ENCODE peak calls at places on chromosomes 6 and 20, in six cellular contexts. R is thoracic aorta, Q is MM.1S, E is mammary epithelial cell, Y is Peyer's patch, M is DND-41. T is an unnamed sample.

GRCh38 chr6:135182993-135183531 is 2.0 kb downstream of the MYB start:
- DNase-seq in M (peak; percentile 69), Y (peak; percentile 71), R (no peak), E (peak; percentile 29), Q (peak; percentile 95), T (peak; percentile 80)

GRCh38 chr20:63896136-63896890 is 1.4 kb downstream of the DNAJC5 start:
- DNase-seq in E (peak; percentile 43), R (no peak), Q (peak; percentile 64), Y (peak; percentile 65), M (peak; percentile 28), T (peak; percentile 79)

GRCh38 chr6:166221040-166221439 is 53.4 kb upstream of the TBXT start:
- DNase-seq in Q (no peak), R (no peak), E (no peak), M (peak; percentile 90), Y (no peak), T (no peak)

GRCh38 chr6:132683543-132683942 is 24.6 kb upstream of the TAAR1 start:
- DNase-seq in R (no peak), M (no peak), E (peak; percentile 88), Q (no peak), Y (no peak), T (no peak)

GRCh38 chr6:167555836-167556235 is 230.9 kb downstream of the TTLL2 start:
- DNase-seq in Y (no peak), R (no peak), E (no peak), M (no peak), Q (no peak), T (no peak)

GRCh38 chr20:25296094-25297093 is 48.5 kb downstream of the PYGB start:
- DNase-seq in M (peak; percentile 60), E (no peak), R (no peak), Q (peak; percentile 75), Y (no peak), T (peak; percentile 68)

GRCh38 chr6:53382421-53382820 is 33.7 kb upstream of the ELOVL5 start:
- DNase-seq in E (no peak), R (no peak), M (no peak), Q (no peak), Y (no peak), T (no peak)

GRCh38 chr6:25963426-25964123 is 973 bp downstream of the TRIM38 start:
- DNase-seq in M (no peak), Q (no peak), R (no peak), Y (no peak), E (peak; percentile 64), T (no peak)

GRCh38 chr6:111842891-111843290 is 30.4 kb downstream of the FYN start:
- DNase-seq in Y (no peak), M (no peak), E (no peak), R (no peak), Q (peak; percentile 82), T (no peak)

GRCh38 chr6:1191141-1191630 is 120.7 kb upstream of the FOXQ1 start:
- DNase-seq in R (no peak), Q (no peak), E (no peak), M (no peak), Y (no peak), T (no peak)

GRCh38 chr6:51992834-51993233 is 94.6 kb downstream of the PKHD1 start:
- DNase-seq in Y (no peak), Q (no peak), M (no peak), E (no peak), R (no peak), T (no peak)

GRCh38 chr6:25454141-25454540 is 175.0 kb downstream of the CARMIL1 start:
- DNase-seq in R (no peak), M (no peak), Q (no peak), E (no peak), Y (no peak), T (no peak)

GRCh38 chr20:7650481-7650880 is 289.8 kb downstream of the HAO1 start:
- DNase-seq in Y (no peak), Q (no peak), E (peak; percentile 8), R (no peak), M (no peak), T (no peak)

GRCh38 chr6:155313602-155314091 is 637 bp downstream of the TFB1M start:
- DNase-seq in Y (peak; percentile 36), M (peak; percentile 37), E (peak; percentile 30), R (no peak), Q (peak; percentile 11), T (no peak)

GRCh38 chr6:43129434-43130194 is 41.5 kb upstream of the SRF start:
- DNase-seq in Y (no peak), Q (no peak), M (peak; percentile 21), R (no peak), E (peak; percentile 46), T (peak; percentile 57)

GRCh38 chr20:35115606-35116005 is 23.0 kb upstream of the TRPC4AP start:
- DNase-seq in Y (no peak), M (no peak), Q (no peak), R (no peak), E (no peak), T (no peak)

GRCh38 chr6:158232445-158233213 is 64.5 kb downstream of the GTF2H5 start:
- DNase-seq in R (no peak), E (peak; percentile 70), Q (peak; percentile 19), Y (peak; percentile 54), M (peak; percentile 60), T (peak; percentile 67)

GRCh38 chr6:16249971-16250370 is 11.6 kb downstream of the GMPR start:
- DNase-seq in Q (no peak), R (no peak), E (peak; percentile 65), M (no peak), Y (no peak), T (no peak)

GRCh38 chr6:16594849-16595248 is 166.4 kb downstream of the ATXN1 start:
- DNase-seq in Y (no peak), R (no peak), M (no peak), Q (no peak), E (no peak), T (no peak)

GRCh38 chr20:36480456-36481048 is 60.8 kb upstream of the MYL9 start:
- DNase-seq in Q (no peak), E (no peak), Y (no peak), R (no peak), M (no peak), T (no peak)

GRCh38 chr20:62525014-62525413 is 49.2 kb upstream of the GATA5 start:
- DNase-seq in M (no peak), E (no peak), Y (no peak), R (no peak), Q (no peak), T (no peak)

GRCh38 chr20:57335392-57335791 is 5.8 kb downstream of the SPO11 start:
- DNase-seq in Y (no peak), M (no peak), R (no peak), Q (no peak), E (peak; percentile 10), T (no peak)

GRCh38 chr6:20846602-20847028 is 312.4 kb downstream of the CDKAL1 start:
- DNase-seq in M (no peak), E (no peak), Y (no peak), R (no peak), Q (no peak), T (no peak)

GRCh38 chr20:14313621-14314020 is 23.8 kb downstream of the FLRT3 start:
- DNase-seq in M (no peak), E (no peak), R (no peak), Y (no peak), Q (no peak), T (no peak)

GRCh38 chr20:10982692-10983091 is 308.9 kb upstream of the JAG1 start:
- DNase-seq in E (peak; percentile 79), R (peak; percentile 45), M (no peak), Y (no peak), Q (no peak), T (no peak)

GRCh38 chr6:157561929-157562810 is 181.2 kb downstream of the ZDHHC14 start:
- DNase-seq in Y (peak; percentile 76), R (no peak), Q (peak; percentile 39), M (no peak), E (no peak), T (peak; percentile 66)

GRCh38 chr6:158287047-158287446 is 25.2 kb upstream of the TULP4 start:
- DNase-seq in Q (no peak), Y (no peak), M (no peak), E (no peak), R (no peak), T (no peak)

GRCh38 chr6:1760876-1761275 is 151.2 kb downstream of the FOXC1 start:
- DNase-seq in M (no peak), Q (no peak), E (no peak), Y (no peak), R (no peak), T (no peak)

GRCh38 chr6:131629656-131630055 is 1.6 kb upstream of the MED23 start:
- DNase-seq in Y (no peak), E (peak; percentile 20), M (no peak), Q (no peak), R (no peak), T (no peak)

GRCh38 chr20:20731945-20732296 is 19.5 kb upstream of the RALGAPA2 start:
- DNase-seq in Q (no peak), R (no peak), Y (no peak), M (no peak), E (peak; percentile 70), T (no peak)

GRCh38 chr6:32386040-32386439 is 14.3 kb upstream of the TSBP1 start:
- DNase-seq in M (no peak), E (no peak), Q (no peak), R (no peak), Y (no peak), T (no peak)

GRCh38 chr20:36493013-36493800 is 48.1 kb upstream of the MYL9 start:
- DNase-seq in M (no peak), E (no peak), Q (no peak), Y (no peak), R (no peak), T (no peak)

GRCh38 chr6:169186496-169187169 is 67.0 kb downstream of the THBS2 start:
- DNase-seq in E (no peak), M (no peak), Q (no peak), R (no peak), Y (no peak), T (no peak)

GRCh38 chr6:72619883-72620696 is 1.8 kb upstream of the KCNQ5 start:
- DNase-seq in E (no peak), Q (peak; percentile 48), M (peak; percentile 71), Y (peak; percentile 82), R (no peak), T (peak; percentile 79)

GRCh38 chr6:146594495-146594894 is 4.3 kb upstream of the ADGB start:
- DNase-seq in Y (no peak), R (no peak), M (no peak), E (no peak), Q (no peak), T (no peak)

GRCh38 chr6:137475103-137475502 is 19.1 kb downstream of the OLIG3 start:
- DNase-seq in Y (no peak), E (no peak), M (no peak), Q (no peak), R (no peak), T (no peak)
- TF ChIP-seq CTCF in Y (peak; percentile 12), E (no peak), M (peak; percentile 42), Q (peak; percentile 7), R (no peak), T (no peak)

GRCh38 chr6:11164717-11165646 is 53.5 kb upstream of the ERVFRD-1 start:
- DNase-seq in Q (no peak), Y (no peak), E (no peak), R (no peak), M (no peak), T (no peak)
- TF ChIP-seq CTCF in Q (no peak), Y (no peak), E (no peak), R (no peak), M (no peak), T (no peak)

GRCh38 chr20:23148721-23149570 is 62.8 kb upstream of the CD93 start:
- DNase-seq in Q (no peak), E (no peak), R (no peak), Y (no peak), M (no peak), T (no peak)
- TF ChIP-seq CTCF in Q (no peak), E (no peak), R (no peak), Y (no peak), M (no peak), T (no peak)

GRCh38 chr6:71190809-71191208 is 97.8 kb upstream of the OGFRL1 start:
- DNase-seq in R (no peak), Y (no peak), M (no peak), E (peak; percentile 5), Q (peak; percentile 22), T (no peak)
- TF ChIP-seq CTCF in R (no peak), Y (peak; percentile 35), M (no peak), E (peak; percentile 31), Q (peak; percentile 54), T (no peak)